ENCODE peak calls at places on chromosome 7, in five cellular contexts. L is psoas muscle, V is RCC 7860, N is GM13977, Y is NCI-H1092. E is an unnamed sample.

GRCh38 chr7:1219516-1219915 is 13.2 kb upstream of the UNCX start:
- DNase-seq in L (no peak), V (no peak), N (no peak), Y (no peak), E (no peak)

GRCh38 chr7:2233876-2234275 is 1.1 kb upstream of the MAD1L1 start:
- DNase-seq in L (no peak), V (no peak), N (no peak), Y (no peak), E (no peak)

GRCh38 chr7:19932549-19933249 is 159.3 kb upstream of the TMEM196 start:
- DNase-seq in L (no peak), V (no peak), N (no peak), Y (peak), E (peak)

GRCh38 chr7:156523447-156524048 is 117.0 kb upstream of the RNF32 start:
- DNase-seq in L (no peak), V (no peak), N (no peak), Y (no peak), E (no peak)

GRCh38 chr7:87152897-87153641 is 816 bp downstream of the DMTF1 start:
- DNase-seq in L (peak), V (peak), N (peak), Y (peak), E (no peak)

GRCh38 chr7:1893025-1893424 is 222.9 kb downstream of the ELFN1 start:
- DNase-seq in L (no peak), V (no peak), N (no peak), Y (no peak), E (no peak)

GRCh38 chr7:8590225-8590624 is 156.8 kb downstream of the NXPH1 start:
- DNase-seq in L (no peak), V (no peak), N (no peak), Y (no peak), E (no peak)

GRCh38 chr7:55095672-55096071 is 76.9 kb downstream of the EGFR start:
- DNase-seq in L (no peak), V (no peak), N (no peak), Y (no peak), E (no peak)

GRCh38 chr7:130420943-130421578 is 19.8 kb downstream of the CEP41 start:
- DNase-seq in L (no peak), V (no peak), N (no peak), Y (no peak), E (no peak)

GRCh38 chr7:49703876-49704275 is 69.6 kb upstream of the VWC2 start:
- DNase-seq in L (no peak), V (no peak), N (no peak), Y (no peak), E (no peak)

GRCh38 chr7:28708033-28708451 is 250.1 kb downstream of the TRIL start:
- DNase-seq in L (peak), V (peak), N (no peak), Y (no peak), E (no peak)

GRCh38 chr7:28239823-28240204 is 59.2 kb upstream of the JAZF1 start:
- DNase-seq in L (no peak), V (no peak), N (no peak), Y (no peak), E (no peak)

GRCh38 chr7:87223666-87224065 is 4.1 kb upstream of the TMEM243 start:
- DNase-seq in L (no peak), V (peak), N (no peak), Y (no peak), E (no peak)

GRCh38 chr7:94395141-94396041 is 696 bp downstream of the COL1A2 start:
- DNase-seq in L (no peak), V (peak), N (peak), Y (peak), E (no peak)

GRCh38 chr7:333399-333776 is 43.4 kb downstream of the FOXL3 start:
- DNase-seq in L (no peak), V (no peak), N (no peak), Y (no peak), E (no peak)

GRCh38 chr7:11252705-11253272 is 279.1 kb downstream of the PHF14 start:
- DNase-seq in L (no peak), V (no peak), N (no peak), Y (no peak), E (no peak)

GRCh38 chr7:122438492-122438891 is 133.9 kb upstream of the FEZF1 start:
- DNase-seq in L (no peak), V (no peak), N (no peak), Y (no peak), E (no peak)

GRCh38 chr7:14115706-14116105 is 126.2 kb upstream of the ETV1 start:
- DNase-seq in L (no peak), V (no peak), N (no peak), Y (no peak), E (no peak)